ENCODE peak calls at places on chromosomes 2 and 18, in seven cellular contexts. X is thoracic aorta; H is neural progenitor cell; N is HCT116; F is CD8-positive, alpha-beta T cell; R is gastrocnemius medialis; M is esophagus squamous epithelium. E is an unnamed sample. For H3K4me1, the result is how much of the 10 kb centered on the place peaks cover.

GRCh38 chr2:9207641-9208301 is 1.2 kb downstream of the ASAP2 start:
- DNase-seq in N (no peak), F (no peak), R (no peak), X (no peak), M (no peak), H (peak), E (no peak)

GRCh38 chr2:176099737-176100546 is at the start of gene HOXD12:
- DNase-seq in R (no peak), X (no peak), M (no peak), N (no peak), F (no peak), H (no peak), E (no peak)

GRCh38 chr18:37389684-37390368 is 175.8 kb downstream of the CELF4 start:
- DNase-seq in H (no peak), X (no peak), R (no peak), F (no peak), N (no peak), M (no peak), E (no peak)

GRCh38 chr18:3919396-3920061 is 469.6 kb downstream of the TGIF1 start:
- DNase-seq in R (no peak), X (no peak), H (no peak), F (no peak), N (no peak), M (no peak), E (no peak)

GRCh38 chr2:108640731-108641130 is 78.6 kb upstream of the RANBP2 start:
- DNase-seq in H (no peak), R (no peak), X (no peak), N (no peak), F (no peak), M (no peak), E (peak)

GRCh38 chr2:218130373-218130772 is 4.5 kb downstream of the CXCR2 start:
- DNase-seq in R (no peak), F (no peak), X (no peak), H (no peak), M (no peak), N (no peak), E (no peak)

GRCh38 chr2:239269173-239269865 is 131.5 kb downstream of the HDAC4 start:
- DNase-seq in R (peak), H (no peak), N (no peak), X (no peak), M (no peak), F (no peak), E (no peak)

GRCh38 chr2:27714851-27715291 is 51.2 kb downstream of the SLC4A1AP start:
- DNase-seq in H (peak), F (no peak), R (no peak), X (no peak), M (no peak), N (no peak), E (no peak)

GRCh38 chr2:120881981-120882788 is 146.5 kb downstream of the GLI2 start:
- DNase-seq in X (no peak), R (peak), M (no peak), H (no peak), F (no peak), N (no peak), E (no peak)

GRCh38 chr2:129396980-129397599 is 582.4 kb upstream of the RAB6C start:
- DNase-seq in N (peak), M (no peak), X (no peak), R (peak), H (peak), F (no peak), E (no peak)

GRCh38 chr18:32772580-32773186 is at the start of gene KLHL14:
- DNase-seq in H (peak), F (no peak), R (no peak), M (no peak), X (no peak), N (no peak), E (no peak)

GRCh38 chr2:191679818-191680600 is 2.1 kb downstream of the NABP1 start:
- DNase-seq in N (peak), M (no peak), R (no peak), H (no peak), F (no peak), X (no peak), E (no peak)

GRCh38 chr2:72793798-72794447 is 31.9 kb downstream of the EXOC6B start:
- DNase-seq in H (no peak), X (no peak), F (no peak), M (no peak), N (no peak), R (no peak), E (no peak)

GRCh38 chr2:26715528-26716270 is 23.2 kb downstream of the KCNK3 start:
- DNase-seq in N (no peak), X (no peak), M (no peak), R (no peak), H (no peak), F (no peak), E (no peak)

GRCh38 chr2:162524192-162524591 is 180.3 kb downstream of the GCA start:
- DNase-seq in R (no peak), X (no peak), N (no peak), H (peak), F (no peak), M (no peak), E (no peak)

GRCh38 chr2:58571181-58571852 is 330.2 kb upstream of the FANCL start:
- DNase-seq in H (peak), M (no peak), N (peak), X (no peak), F (no peak), R (no peak), E (peak)

GRCh38 chr2:119180891-119181290 is 22.3 kb upstream of the C1QL2 start:
- DNase-seq in F (no peak), R (no peak), H (no peak), X (no peak), M (no peak), N (no peak), E (no peak)
- H3K4me1 ChIP-seq in F (under half), R (under half), H (under half), X (under half), M (under half), N (under half), E (under half)

GRCh38 chr2:80351229-80351628 is 46.7 kb upstream of the LRRTM1 start:
- DNase-seq in H (no peak), X (no peak), F (no peak), M (no peak), N (no peak), R (no peak), E (no peak)
- H3K4me1 ChIP-seq in H (under half), X (under half), F (under half), M (under half), N (under half), R (under half), E (under half)

DNA sequence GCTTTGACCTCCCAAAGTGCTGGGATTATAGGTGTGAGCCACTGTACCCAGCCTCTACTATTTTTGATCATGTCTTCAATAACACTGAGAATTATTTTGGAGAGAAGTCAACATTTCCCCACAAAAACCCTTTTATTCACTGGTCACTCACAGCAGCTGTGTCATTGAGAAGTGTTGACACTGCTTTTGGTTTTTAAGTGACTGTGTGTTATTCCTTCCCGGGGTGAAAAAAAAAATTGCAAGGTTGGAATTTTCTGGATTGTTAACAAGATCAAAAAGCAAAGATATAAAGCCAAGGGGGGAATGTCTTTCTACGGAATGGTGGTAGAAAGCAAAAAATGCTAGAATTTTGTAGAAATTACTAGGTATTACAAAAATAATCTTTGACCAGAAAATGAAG is 61.5 kb downstream of the TANC1 start:
- DNase-seq in R (no peak), H (no peak), F (no peak), X (no peak), N (no peak), M (no peak), E (no peak)
- H3K4me1 ChIP-seq in R (under half), H (under half), F (under half), X (under half), N (under half), M (under half), E (under half)

GRCh38 chr2:35960596-35960995 is 395.0 kb upstream of the CRIM1 start:
- DNase-seq in M (no peak), N (no peak), F (no peak), R (no peak), H (no peak), X (no peak), E (no peak)
- H3K4me1 ChIP-seq in M (under half), N (under half), F (under half), R (under half), H (under half), X (under half), E (under half)

DNA sequence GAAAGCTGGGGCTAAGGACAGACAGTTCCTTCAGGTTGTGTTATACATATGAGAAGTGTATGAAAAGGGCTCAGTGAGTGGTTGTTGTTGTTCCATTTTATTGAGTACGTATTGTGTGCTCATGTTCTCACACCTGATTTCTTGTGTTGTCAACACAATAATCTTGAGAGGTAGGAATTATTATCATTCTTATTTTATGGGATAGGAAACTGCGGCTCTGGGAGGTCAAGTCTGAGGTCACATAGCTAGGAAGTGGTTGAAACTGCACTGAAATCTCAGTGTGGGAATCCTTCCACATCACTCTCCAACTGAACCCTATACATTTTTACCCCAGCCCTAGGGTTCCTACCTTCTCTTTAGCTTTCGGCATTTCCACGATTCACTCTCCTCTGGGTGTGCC is 124.2 kb upstream of the CXCR4 start:
- DNase-seq in X (no peak), F (no peak), R (no peak), H (no peak), N (no peak), M (no peak), E (no peak)
- H3K4me1 ChIP-seq in X (under half), F (under half), R (under half), H (under half), N (under half), M (under half), E (under half)

GRCh38 chr2:126425943-126426342 is 230.0 kb upstream of the GYPC start:
- DNase-seq in F (no peak), R (no peak), M (no peak), X (no peak), N (no peak), H (no peak), E (no peak)

GRCh38 chr2:126429129-126429528 is 226.8 kb upstream of the GYPC start:
- DNase-seq in F (no peak), R (no peak), H (no peak), M (no peak), X (no peak), N (no peak), E (no peak)
- H3K4me1 ChIP-seq in F (under half), R (under half), H (under half), M (under half), X (under half), N (under half), E (under half)

DNA sequence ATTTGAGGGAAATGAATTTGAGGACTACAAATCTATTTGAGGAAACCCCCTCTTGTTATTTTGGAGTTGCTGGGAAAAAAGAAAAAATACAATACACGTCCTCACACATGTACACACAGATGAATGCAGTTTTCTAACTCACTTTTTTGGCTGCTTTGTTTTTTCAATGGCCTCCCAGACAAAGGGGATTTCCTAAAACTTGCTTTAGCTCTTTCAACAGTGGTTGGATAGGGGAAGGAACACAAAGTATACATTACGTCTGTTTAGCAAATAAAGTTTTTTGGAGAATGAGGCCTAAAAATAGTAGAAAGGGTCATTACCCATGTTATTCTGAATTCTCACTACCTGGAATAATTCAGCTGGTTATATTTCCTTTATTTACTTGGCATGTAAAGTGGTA is 125.3 kb upstream of the ITGB6 start:
- DNase-seq in R (no peak), N (no peak), H (no peak), X (no peak), M (no peak), F (no peak), E (peak)
- H3K4me1 ChIP-seq in R (half or more), N (under half), H (under half), X (under half), M (under half), F (half or more), E (half or more)

DNA sequence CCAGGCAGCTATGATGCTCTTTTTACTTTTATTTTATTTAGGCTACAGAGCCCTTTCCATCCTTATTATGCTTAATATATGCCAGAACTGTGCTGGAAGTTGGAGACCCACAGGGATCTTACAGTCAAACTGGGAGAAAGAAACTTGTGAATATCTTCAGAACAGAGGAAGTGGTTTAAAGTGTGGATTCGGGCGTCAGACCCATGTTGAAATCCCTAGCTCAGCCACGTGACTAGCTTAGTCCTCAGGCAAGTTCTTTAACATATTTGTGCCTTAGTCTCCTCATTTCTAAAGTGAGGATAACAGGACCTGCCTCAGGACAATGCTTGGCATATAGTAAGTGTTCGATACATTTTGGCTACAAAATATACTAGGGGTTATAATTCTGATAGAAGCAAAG is 59.1 kb downstream of the MAP3K20 start:
- DNase-seq in H (no peak), F (no peak), N (no peak), M (no peak), X (no peak), R (no peak), E (no peak)
- H3K4me1 ChIP-seq in H (under half), F (under half), N (under half), M (under half), X (under half), R (half or more), E (under half)

GRCh38 chr2:223941579-223942277 is 3.4 kb downstream of the WDFY1 start:
- DNase-seq in R (no peak), H (no peak), N (no peak), X (no peak), F (no peak), M (no peak), E (peak)

GRCh38 chr2:223935459-223936125 is 9.5 kb downstream of the WDFY1 start:
- DNase-seq in R (no peak), N (no peak), M (no peak), X (no peak), F (no peak), H (no peak), E (no peak)

GRCh38 chr2:223936862-223937326 is 8.2 kb downstream of the WDFY1 start:
- DNase-seq in X (no peak), N (no peak), M (no peak), H (no peak), R (no peak), F (no peak), E (no peak)

GRCh38 chr2:223934870-223935269 is 10.3 kb downstream of the WDFY1 start:
- DNase-seq in M (no peak), H (no peak), X (no peak), N (no peak), R (no peak), F (no peak), E (no peak)

DNA sequence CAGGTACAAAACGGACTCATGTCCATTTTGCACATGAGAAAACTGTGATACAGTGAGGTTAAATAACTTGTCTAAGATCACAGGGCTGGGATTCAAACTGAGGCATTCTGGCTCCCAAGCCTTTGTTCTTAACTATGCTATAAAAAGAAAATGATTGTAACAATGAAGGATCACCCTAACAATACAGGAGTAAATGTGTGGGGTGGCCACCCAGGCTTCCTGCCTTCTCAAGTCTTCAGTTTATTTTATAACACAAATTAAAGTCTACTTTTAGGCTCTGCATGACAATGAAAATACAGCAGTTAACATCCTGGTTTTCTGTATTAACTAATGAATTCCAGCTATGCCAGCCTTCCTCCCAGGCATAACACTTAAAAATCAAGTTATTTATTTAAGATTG is 7.6 kb downstream of the WDFY1 start:
- DNase-seq in F (no peak), H (no peak), X (no peak), N (no peak), M (no peak), R (no peak), E (peak)
- H3K4me1 ChIP-seq in F (under half), H (under half), X (half or more), N (under half), M (under half), R (half or more), E (half or more)